ENCODE peak calls at places on chromosome 17, in five cellular contexts. X, Z, R, E and L are unnamed samples.

GRCh38 chr17:17570207-17570797 is 21.2 kb downstream of the PEMT start:
- DNase-seq in R (peak; percentile 28), Z (no peak), E (no peak), X (no peak), L (peak; percentile 11)

GRCh38 chr17:12407495-12407894 is 258.2 kb upstream of the MYOCD start:
- DNase-seq in X (no peak), Z (no peak), R (no peak), E (no peak), L (no peak)

GRCh38 chr17:50916026-50916707 is 50.0 kb upstream of the TOB1 start:
- DNase-seq in X (no peak), R (no peak), Z (peak; percentile 22), E (no peak), L (no peak)

GRCh38 chr17:68591583-68591982 is 9.6 kb downstream of the FAM20A start:
- DNase-seq in R (no peak), E (no peak), X (no peak), Z (no peak), L (no peak)

GRCh38 chr17:56639517-56639916 is 46.0 kb downstream of the NOG start:
- DNase-seq in R (no peak), Z (no peak), X (no peak), E (no peak), L (no peak)

GRCh38 chr17:52145496-52145895 is 13.0 kb downstream of the CA10 start:
- DNase-seq in R (no peak), E (no peak), X (no peak), Z (no peak), L (no peak)

GRCh38 chr17:60077672-60078519 is 825 bp downstream of the HEATR6 start:
- DNase-seq in X (no peak), E (no peak), R (peak; percentile 68), Z (no peak), L (no peak)

GRCh38 chr17:27315322-27315721 is 21.4 kb downstream of the WSB1 start:
- DNase-seq in Z (no peak), R (peak; percentile 94), E (no peak), X (no peak), L (peak; percentile 42)

GRCh38 chr17:8900626-8901585 is 33.4 kb upstream of the PIK3R6 start:
- DNase-seq in Z (no peak), R (no peak), X (no peak), E (no peak), L (no peak)

GRCh38 chr17:80913928-80914821 is 77.5 kb upstream of the CHMP6 start:
- DNase-seq in E (no peak), R (no peak), X (no peak), Z (no peak), L (no peak)

GRCh38 chr17:47802341-47803022 is 19.1 kb downstream of the OSBPL7 start:
- DNase-seq in X (peak; percentile 34), E (peak; percentile 59), Z (no peak), R (peak; percentile 39), L (no peak)

GRCh38 chr17:45824475-45824874 is 20.2 kb upstream of the SPPL2C start:
- DNase-seq in E (no peak), R (no peak), Z (no peak), X (no peak), L (no peak)

GRCh38 chr17:60745544-60745943 is 67.9 kb downstream of the BCAS3 start:
- DNase-seq in X (no peak), E (no peak), R (peak; percentile 50), Z (no peak), L (no peak)

GRCh38 chr17:21352221-21352980 is 23.8 kb upstream of the KCNJ12 start:
- DNase-seq in Z (peak; percentile 32), X (no peak), R (no peak), E (no peak), L (no peak)

GRCh38 chr17:46742539-46743270 is 75.8 kb downstream of the WNT3 start:
- DNase-seq in Z (no peak), E (no peak), X (no peak), R (peak; percentile 88), L (no peak)

GRCh38 chr17:78125976-78126894 is 2.3 kb downstream of the TMC6 start:
- DNase-seq in E (no peak), R (no peak), X (no peak), Z (peak; percentile 84), L (no peak)

GRCh38 chr17:78127240-78127887 is 1.2 kb downstream of the TMC6 start:
- DNase-seq in E (peak; percentile 71), X (no peak), Z (peak; percentile 89), R (no peak), L (peak; percentile 64)

GRCh38 chr17:78127888-78128615 is 503 bp downstream of the TMC6 start:
- DNase-seq in Z (peak; percentile 87), E (no peak), R (no peak), X (no peak), L (no peak)

GRCh38 chr17:78125138-78125913 is 3.2 kb downstream of the TMC6 start:
- DNase-seq in R (no peak), E (no peak), Z (no peak), X (no peak), L (no peak)

DNA sequence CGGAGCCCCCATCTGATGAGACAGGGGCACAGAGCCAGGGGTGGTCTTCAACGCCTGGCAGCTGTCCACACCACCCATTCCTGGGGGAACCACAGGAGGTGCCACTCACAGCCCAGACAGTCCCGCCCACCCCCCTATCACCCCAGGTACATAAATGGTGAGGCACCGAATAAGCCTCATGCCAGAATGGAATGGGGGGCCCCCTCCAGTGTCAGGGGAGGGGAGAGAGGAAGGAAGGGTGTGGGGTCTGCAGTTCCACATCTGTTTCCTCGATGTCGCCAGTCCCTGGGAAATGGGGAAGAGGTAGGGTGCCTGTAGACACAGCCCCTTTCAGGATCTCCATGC is 1.7 kb downstream of the TMC6 start:
- DNase-seq in Z (no peak), X (no peak), E (no peak), R (no peak), L (no peak)
- H3K27ac ChIP-seq in Z (peak overlapping the region; percentile 70), X (peak overlapping the region; percentile 74), E (peak overlapping the region; percentile 92), R (no peak overlapping the region), L (peak overlapping the region; percentile 100)

GRCh38 chr17:75900691-75901533 is 3.8 kb downstream of the MRPL38 start:
- DNase-seq in Z (peak; percentile 71), E (no peak), R (no peak), X (no peak), L (no peak)

GRCh38 chr17:75898791-75899190 is 2.0 kb upstream of the TRIM65 start:
- DNase-seq in E (no peak), Z (no peak), X (no peak), R (no peak), L (no peak)

GRCh38 chr17:75899767-75900468 is 3.2 kb upstream of the TRIM65 start:
- DNase-seq in Z (peak; percentile 78), R (no peak), E (no peak), X (no peak), L (no peak)

GRCh38 chr17:75898065-75898464 is 1.3 kb upstream of the TRIM65 start:
- DNase-seq in E (no peak), R (no peak), Z (peak; percentile 62), X (no peak), L (no peak)

GRCh38 chr17:75899353-75899752 is 2.6 kb upstream of the TRIM65 start:
- DNase-seq in R (no peak), E (no peak), Z (no peak), X (no peak), L (no peak)
- H3K27ac ChIP-seq in R (no peak overlapping the region), E (no peak overlapping the region), Z (no peak overlapping the region), X (no peak overlapping the region), L (no peak overlapping the region)

GRCh38 chr17:38748329-38749221 is at the start of gene PCGF2:
- DNase-seq in R (peak; percentile 90), Z (peak; percentile 88), E (no peak), X (no peak), L (peak; percentile 95)
- H3K27ac ChIP-seq in R (peak within 1 kb of the TSS; percentile 81), Z (peak within 1 kb of the TSS; percentile 69), E (no peak within 1 kb of the TSS), X (no peak within 1 kb of the TSS), L (peak within 1 kb of the TSS; percentile 72)

DNA sequence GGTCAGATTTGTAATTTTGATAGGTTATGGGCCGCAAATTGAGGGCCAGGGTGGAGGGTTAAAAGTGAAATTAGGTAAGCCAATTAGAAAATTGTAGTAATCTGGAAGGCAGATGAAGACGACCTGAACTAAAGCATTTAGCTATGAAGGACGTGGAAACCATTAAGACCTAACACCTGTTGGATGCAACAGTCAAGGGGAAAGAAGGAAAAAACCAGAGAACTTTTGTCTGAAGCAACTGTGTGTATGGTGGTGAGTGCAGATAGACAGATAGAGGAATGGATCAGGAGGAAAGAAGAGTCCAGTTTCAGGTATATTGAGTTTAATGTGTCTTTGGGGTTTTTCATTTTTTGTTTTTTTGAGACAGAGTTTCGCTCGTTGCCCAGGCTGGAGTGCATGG is 40.2 kb upstream of the MARCHF10 start:
- DNase-seq in X (no peak), E (no peak), Z (no peak), R (no peak), L (no peak)
- H3K27ac ChIP-seq in X (no peak overlapping the region), E (no peak overlapping the region), Z (no peak overlapping the region), R (no peak overlapping the region), L (no peak overlapping the region)

DNA sequence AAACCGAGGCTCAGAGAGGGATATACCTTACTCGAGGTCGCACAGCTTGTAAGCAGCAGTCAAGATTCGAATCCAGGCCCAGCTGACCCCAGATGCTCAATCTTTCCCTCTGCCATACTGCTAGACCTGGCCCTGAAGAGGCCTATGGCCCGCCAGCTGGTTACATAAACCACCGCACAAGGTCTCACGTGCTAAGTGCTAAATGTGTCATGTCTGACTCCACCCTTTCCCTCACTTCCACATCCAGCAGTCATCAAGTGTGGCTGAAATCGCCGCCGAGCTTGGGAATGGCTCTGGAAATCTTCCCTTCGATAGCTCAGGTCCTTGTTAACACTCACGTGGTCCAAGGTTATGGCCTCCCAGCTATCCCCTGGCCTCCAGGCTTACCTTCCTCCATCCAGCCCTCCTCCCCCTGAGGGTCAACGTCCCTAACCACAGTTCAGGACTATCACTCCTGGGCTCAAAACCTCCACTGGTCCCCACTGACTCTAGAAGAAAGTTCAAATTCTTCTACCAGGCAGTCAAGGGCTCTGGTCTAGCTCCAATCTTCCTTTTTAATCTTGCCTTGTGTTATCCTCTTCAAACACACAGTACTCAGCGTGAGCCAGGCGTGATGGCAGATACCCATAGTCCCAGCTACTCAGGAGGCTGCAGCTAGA is 3.5 kb downstream of the ZBTB4 start:
- DNase-seq in E (no peak), R (peak; percentile 39), Z (no peak), X (no peak), L (no peak)
- H3K27ac ChIP-seq in E (no peak overlapping the region), R (peak overlapping the region; percentile 91), Z (no peak overlapping the region), X (no peak overlapping the region), L (no peak overlapping the region)